ENCODE peak calls at places on chromosomes 3 and 15, in six cellular contexts. One of them, this sample, is unnamed.

GRCh38 chr15:89127054-89127702 is 38.9 kb downstream of the ABHD2 start:
- DNase-seq in iPS DF 6.9: no peak
- DNase-seq in activated CD4-positive, alpha-beta T cell treated with anti-CD3 and anti-CD28 coated beads, Interleukin-2, amount 50 U/mL, for 1 hour: no peak
- DNase-seq in body of pancreas: no peak
- DNase-seq in right atrium auricular region: no peak
- DNase-seq in A549: no peak
- DNase-seq in this sample: no peak

GRCh38 chr15:70559223-70559823 is 204.0 kb downstream of the UACA start:
- DNase-seq in iPS DF 6.9: no peak
- DNase-seq in body of pancreas: peak
- DNase-seq in A549: no peak
- DNase-seq in activated CD4-positive, alpha-beta T cell treated with anti-CD3 and anti-CD28 coated beads, Interleukin-2, amount 50 U/mL, for 1 hour: peak
- DNase-seq in right atrium auricular region: no peak
- DNase-seq in this sample: peak

GRCh38 chr15:31235298-31236183 is 91.1 kb upstream of the KLF13 start:
- DNase-seq in activated CD4-positive, alpha-beta T cell treated with anti-CD3 and anti-CD28 coated beads, Interleukin-2, amount 50 U/mL, for 1 hour: no peak
- DNase-seq in body of pancreas: peak
- DNase-seq in right atrium auricular region: peak
- DNase-seq in iPS DF 6.9: no peak
- DNase-seq in A549: no peak
- DNase-seq in this sample: peak

GRCh38 chr15:85865070-85865684 is 70.5 kb upstream of the KLHL25 start:
- DNase-seq in iPS DF 6.9: peak
- DNase-seq in activated CD4-positive, alpha-beta T cell treated with anti-CD3 and anti-CD28 coated beads, Interleukin-2, amount 50 U/mL, for 1 hour: peak
- DNase-seq in body of pancreas: peak
- DNase-seq in A549: peak
- DNase-seq in right atrium auricular region: peak
- DNase-seq in this sample: peak

GRCh38 chr3:14403636-14404395 is 1.4 kb downstream of the SLC6A6 start:
- DNase-seq in iPS DF 6.9: no peak
- DNase-seq in A549: no peak
- DNase-seq in activated CD4-positive, alpha-beta T cell treated with anti-CD3 and anti-CD28 coated beads, Interleukin-2, amount 50 U/mL, for 1 hour: no peak
- DNase-seq in right atrium auricular region: no peak
- DNase-seq in body of pancreas: peak
- DNase-seq in this sample: peak

GRCh38 chr15:71440479-71441071 is 325.3 kb downstream of the THSD4 start:
- DNase-seq in iPS DF 6.9: no peak
- DNase-seq in body of pancreas: no peak
- DNase-seq in activated CD4-positive, alpha-beta T cell treated with anti-CD3 and anti-CD28 coated beads, Interleukin-2, amount 50 U/mL, for 1 hour: no peak
- DNase-seq in A549: peak
- DNase-seq in right atrium auricular region: no peak
- DNase-seq in this sample: no peak

GRCh38 chr15:98051734-98052133 is 91.2 kb downstream of the ARRDC4 start:
- DNase-seq in A549: no peak
- DNase-seq in activated CD4-positive, alpha-beta T cell treated with anti-CD3 and anti-CD28 coated beads, Interleukin-2, amount 50 U/mL, for 1 hour: no peak
- DNase-seq in body of pancreas: no peak
- DNase-seq in right atrium auricular region: no peak
- DNase-seq in iPS DF 6.9: no peak
- DNase-seq in this sample: no peak

GRCh38 chr3:69777582-69777967 is 38.3 kb downstream of the MITF start:
- DNase-seq in right atrium auricular region: no peak
- DNase-seq in activated CD4-positive, alpha-beta T cell treated with anti-CD3 and anti-CD28 coated beads, Interleukin-2, amount 50 U/mL, for 1 hour: no peak
- DNase-seq in A549: no peak
- DNase-seq in body of pancreas: no peak
- DNase-seq in iPS DF 6.9: no peak
- DNase-seq in this sample: no peak

GRCh38 chr3:160001154-160001760 is 12.6 kb downstream of the IL12A start:
- DNase-seq in body of pancreas: no peak
- DNase-seq in right atrium auricular region: no peak
- DNase-seq in A549: no peak
- DNase-seq in iPS DF 6.9: no peak
- DNase-seq in activated CD4-positive, alpha-beta T cell treated with anti-CD3 and anti-CD28 coated beads, Interleukin-2, amount 50 U/mL, for 1 hour: no peak
- DNase-seq in this sample: no peak

GRCh38 chr3:128933213-128933921 is 53.9 kb downstream of the ACAD9 start:
- DNase-seq in iPS DF 6.9: no peak
- DNase-seq in A549: no peak
- DNase-seq in right atrium auricular region: peak
- DNase-seq in body of pancreas: no peak
- DNase-seq in activated CD4-positive, alpha-beta T cell treated with anti-CD3 and anti-CD28 coated beads, Interleukin-2, amount 50 U/mL, for 1 hour: no peak
- DNase-seq in this sample: no peak

GRCh38 chr3:165729756-165730155 is 107.5 kb downstream of the BCHE start:
- DNase-seq in right atrium auricular region: no peak
- DNase-seq in body of pancreas: no peak
- DNase-seq in iPS DF 6.9: no peak
- DNase-seq in A549: no peak
- DNase-seq in activated CD4-positive, alpha-beta T cell treated with anti-CD3 and anti-CD28 coated beads, Interleukin-2, amount 50 U/mL, for 1 hour: no peak
- DNase-seq in this sample: no peak

GRCh38 chr3:151943539-151943938 is 70.1 kb downstream of the SUCNR1 start:
- DNase-seq in A549: no peak
- DNase-seq in iPS DF 6.9: no peak
- DNase-seq in activated CD4-positive, alpha-beta T cell treated with anti-CD3 and anti-CD28 coated beads, Interleukin-2, amount 50 U/mL, for 1 hour: no peak
- DNase-seq in body of pancreas: no peak
- DNase-seq in right atrium auricular region: no peak
- DNase-seq in this sample: no peak

GRCh38 chr3:174051191-174051590 is 653.6 kb downstream of the NLGN1 start:
- DNase-seq in body of pancreas: no peak
- DNase-seq in iPS DF 6.9: peak
- DNase-seq in activated CD4-positive, alpha-beta T cell treated with anti-CD3 and anti-CD28 coated beads, Interleukin-2, amount 50 U/mL, for 1 hour: no peak
- DNase-seq in A549: no peak
- DNase-seq in right atrium auricular region: no peak
- DNase-seq in this sample: no peak

GRCh38 chr15:79582650-79583049 is 150.5 kb downstream of the MINAR1 start:
- DNase-seq in right atrium auricular region: no peak
- DNase-seq in iPS DF 6.9: no peak
- DNase-seq in activated CD4-positive, alpha-beta T cell treated with anti-CD3 and anti-CD28 coated beads, Interleukin-2, amount 50 U/mL, for 1 hour: no peak
- DNase-seq in body of pancreas: no peak
- DNase-seq in A549: no peak
- DNase-seq in this sample: no peak

GRCh38 chr3:161443921-161444457 is 52.6 kb upstream of the OTOL1 start:
- DNase-seq in A549: no peak
- DNase-seq in iPS DF 6.9: no peak
- DNase-seq in right atrium auricular region: no peak
- DNase-seq in activated CD4-positive, alpha-beta T cell treated with anti-CD3 and anti-CD28 coated beads, Interleukin-2, amount 50 U/mL, for 1 hour: no peak
- DNase-seq in body of pancreas: no peak
- DNase-seq in this sample: no peak

GRCh38 chr3:112405845-112406244 is 72.9 kb downstream of the CD200 start:
- DNase-seq in iPS DF 6.9: no peak
- DNase-seq in A549: no peak
- DNase-seq in body of pancreas: no peak
- DNase-seq in activated CD4-positive, alpha-beta T cell treated with anti-CD3 and anti-CD28 coated beads, Interleukin-2, amount 50 U/mL, for 1 hour: no peak
- DNase-seq in right atrium auricular region: no peak
- DNase-seq in this sample: no peak

GRCh38 chr3:196741401-196741761 is 1.7 kb downstream of the PAK2 start:
- DNase-seq in body of pancreas: no peak
- DNase-seq in activated CD4-positive, alpha-beta T cell treated with anti-CD3 and anti-CD28 coated beads, Interleukin-2, amount 50 U/mL, for 1 hour: no peak
- DNase-seq in A549: no peak
- DNase-seq in right atrium auricular region: no peak
- DNase-seq in iPS DF 6.9: no peak
- DNase-seq in this sample: no peak

GRCh38 chr3:1987983-1988382 is 110.7 kb upstream of the CNTN4 start:
- DNase-seq in iPS DF 6.9: no peak
- DNase-seq in A549: no peak
- DNase-seq in right atrium auricular region: no peak
- DNase-seq in activated CD4-positive, alpha-beta T cell treated with anti-CD3 and anti-CD28 coated beads, Interleukin-2, amount 50 U/mL, for 1 hour: no peak
- DNase-seq in body of pancreas: peak
- DNase-seq in this sample: peak

GRCh38 chr3:177574232-177574856 is 377.1 kb upstream of the TBL1XR1 start:
- DNase-seq in activated CD4-positive, alpha-beta T cell treated with anti-CD3 and anti-CD28 coated beads, Interleukin-2, amount 50 U/mL, for 1 hour: no peak
- DNase-seq in right atrium auricular region: no peak
- DNase-seq in iPS DF 6.9: no peak
- DNase-seq in body of pancreas: peak
- DNase-seq in A549: peak
- DNase-seq in this sample: no peak

GRCh38 chr3:105823149-105823866 is 45.5 kb downstream of the CBLB start:
- DNase-seq in activated CD4-positive, alpha-beta T cell treated with anti-CD3 and anti-CD28 coated beads, Interleukin-2, amount 50 U/mL, for 1 hour: no peak
- DNase-seq in right atrium auricular region: no peak
- DNase-seq in iPS DF 6.9: no peak
- DNase-seq in body of pancreas: no peak
- DNase-seq in A549: peak
- DNase-seq in this sample: no peak

GRCh38 chr15:75693501-75694240 is 19.0 kb downstream of the CSPG4 start:
- DNase-seq in activated CD4-positive, alpha-beta T cell treated with anti-CD3 and anti-CD28 coated beads, Interleukin-2, amount 50 U/mL, for 1 hour: no peak
- DNase-seq in A549: no peak
- DNase-seq in iPS DF 6.9: no peak
- DNase-seq in right atrium auricular region: no peak
- DNase-seq in body of pancreas: no peak
- DNase-seq in this sample: no peak

GRCh38 chr3:42685891-42686820 is 819 bp downstream of the KLHL40 start:
- DNase-seq in A549: no peak
- DNase-seq in activated CD4-positive, alpha-beta T cell treated with anti-CD3 and anti-CD28 coated beads, Interleukin-2, amount 50 U/mL, for 1 hour: no peak
- DNase-seq in iPS DF 6.9: no peak
- DNase-seq in body of pancreas: no peak
- DNase-seq in right atrium auricular region: no peak
- DNase-seq in this sample: no peak

GRCh38 chr3:101851072-101851471 is 1.8 kb downstream of the NFKBIZ start:
- DNase-seq in right atrium auricular region: no peak
- DNase-seq in iPS DF 6.9: no peak
- DNase-seq in body of pancreas: no peak
- DNase-seq in A549: no peak
- DNase-seq in activated CD4-positive, alpha-beta T cell treated with anti-CD3 and anti-CD28 coated beads, Interleukin-2, amount 50 U/mL, for 1 hour: no peak
- DNase-seq in this sample: no peak

GRCh38 chr3:2727566-2728318 is 382.4 kb downstream of the IL5RA start:
- DNase-seq in A549: no peak
- DNase-seq in right atrium auricular region: no peak
- DNase-seq in body of pancreas: no peak
- DNase-seq in iPS DF 6.9: no peak
- DNase-seq in activated CD4-positive, alpha-beta T cell treated with anti-CD3 and anti-CD28 coated beads, Interleukin-2, amount 50 U/mL, for 1 hour: no peak
- DNase-seq in this sample: no peak

GRCh38 chr3:160675566-160676124 is 1.3 kb upstream of the ARL14 start:
- DNase-seq in right atrium auricular region: no peak
- DNase-seq in activated CD4-positive, alpha-beta T cell treated with anti-CD3 and anti-CD28 coated beads, Interleukin-2, amount 50 U/mL, for 1 hour: no peak
- DNase-seq in A549: no peak
- DNase-seq in iPS DF 6.9: no peak
- DNase-seq in body of pancreas: no peak
- DNase-seq in this sample: no peak

GRCh38 chr3:189712906-189713483 is 81.8 kb downstream of the TP63 start:
- DNase-seq in body of pancreas: no peak
- DNase-seq in activated CD4-positive, alpha-beta T cell treated with anti-CD3 and anti-CD28 coated beads, Interleukin-2, amount 50 U/mL, for 1 hour: no peak
- DNase-seq in right atrium auricular region: no peak
- DNase-seq in A549: no peak
- DNase-seq in iPS DF 6.9: no peak
- DNase-seq in this sample: no peak

This sample was measured in adrenal gland.